ENCODE peak calls at places on chromosomes 12 and 14, in seven cellular contexts. Z is SK-N-SH, V is K562, O is HCT116, D is Panc1, C is HepG2, A is H1. T is an unnamed sample.

GRCh38 chr12:58202933-58203713 is 261.8 kb downstream of the ATP23 start:
- DNase-seq in D (no peak), Z (no peak), A (no peak), C (no peak), O (no peak), V (no peak), T (no peak)

GRCh38 chr14:103716091-103716801 is 636 bp downstream of the ZFYVE21 start:
- DNase-seq in O (no peak), A (no peak), D (no peak), Z (peak), V (peak), C (no peak), T (no peak)

GRCh38 chr12:113232232-113232615 is 11.0 kb downstream of the TPCN1 start:
- DNase-seq in A (no peak), O (no peak), Z (no peak), C (no peak), D (no peak), V (no peak), T (no peak)

GRCh38 chr14:99479903-99480855 is 480 bp downstream of the SETD3 start:
- DNase-seq in C (peak), Z (peak), A (no peak), V (peak), D (no peak), O (peak), T (no peak)

GRCh38 chr14:38238881-38239280 is 17.0 kb downstream of the CLEC14A start:
- DNase-seq in O (no peak), Z (no peak), V (no peak), A (no peak), C (no peak), D (no peak), T (no peak)

GRCh38 chr12:42625611-42626010 is 36.1 kb upstream of the PRICKLE1 start:
- DNase-seq in D (no peak), C (no peak), V (peak), O (no peak), A (no peak), Z (peak), T (no peak)

GRCh38 chr14:58669556-58670200 is 31.9 kb downstream of the DACT1 start:
- DNase-seq in A (no peak), O (no peak), Z (no peak), D (no peak), V (no peak), C (no peak), T (no peak)

GRCh38 chr14:61965030-61965745 is 203.0 kb downstream of the SNAPC1 start:
- DNase-seq in D (no peak), A (no peak), V (no peak), Z (no peak), O (no peak), C (peak), T (no peak)

GRCh38 chr14:72383869-72384268 is 451.6 kb downstream of the RGS6 start:
- DNase-seq in Z (no peak), C (no peak), D (no peak), V (no peak), O (no peak), A (no peak), T (no peak)

GRCh38 chr12:55676707-55677106 is 31.0 kb downstream of the ITGA7 start:
- DNase-seq in Z (no peak), V (no peak), C (no peak), D (no peak), O (no peak), A (no peak), T (no peak)

GRCh38 chr14:69928111-69928523 is 48.9 kb downstream of the SMOC1 start:
- DNase-seq in D (no peak), C (no peak), O (no peak), Z (no peak), V (no peak), A (no peak), T (no peak)

GRCh38 chr14:104967144-104967413 is 11.1 kb downstream of the AHNAK2 start:
- DNase-seq in D (no peak), A (no peak), V (no peak), O (no peak), Z (no peak), C (no peak), T (no peak)

GRCh38 chr14:99871771-99872170 is 78.6 kb downstream of the EML1 start:
- DNase-seq in Z (no peak), C (no peak), V (no peak), A (peak), D (no peak), O (no peak), T (no peak)

GRCh38 chr12:39660101-39660500 is 40.5 kb upstream of the ABCD2 start:
- DNase-seq in C (no peak), O (no peak), D (no peak), A (no peak), Z (no peak), V (no peak), T (no peak)

GRCh38 chr14:33839193-33840076 is 111.4 kb downstream of the EGLN3 start:
- DNase-seq in D (peak), A (no peak), O (peak), V (peak), Z (peak), C (peak), T (no peak)

GRCh38 chr14:102659797-102660196 is 67.3 kb downstream of the RCOR1 start:
- DNase-seq in Z (no peak), V (no peak), A (no peak), O (no peak), D (no peak), C (no peak), T (no peak)

GRCh38 chr12:80807640-80808288 is 91.1 kb downstream of the MYF5 start:
- DNase-seq in V (no peak), D (no peak), A (no peak), O (no peak), Z (no peak), C (peak), T (peak)

GRCh38 chr14:68938515-68939423 is 40.3 kb downstream of the ACTN1 start:
- DNase-seq in V (no peak), O (no peak), C (peak), D (no peak), A (no peak), Z (peak), T (no peak)

GRCh38 chr14:75003250-75004027 is 718 bp downstream of the EIF2B2 start:
- DNase-seq in D (no peak), A (no peak), Z (no peak), O (no peak), V (peak), C (no peak), T (no peak)

GRCh38 chr12:68106160-68106559 is 53.4 kb downstream of the IFNG start:
- DNase-seq in V (no peak), A (no peak), C (no peak), D (no peak), O (peak), Z (no peak), T (no peak)

GRCh38 chr14:71004481-71004880 is 97.2 kb downstream of the PCNX1 start:
- DNase-seq in D (no peak), V (no peak), Z (no peak), O (no peak), C (no peak), A (no peak), T (no peak)

GRCh38 chr12:104478396-104479140 is 21.8 kb downstream of the CHST11 start:
- DNase-seq in D (no peak), Z (no peak), O (no peak), C (no peak), A (no peak), V (peak), T (peak)

GRCh38 chr14:102675396-102675795 is 82.9 kb downstream of the RCOR1 start:
- DNase-seq in C (no peak), V (no peak), A (no peak), Z (no peak), D (no peak), O (no peak), T (no peak)

GRCh38 chr12:119258149-119258548 is 76.4 kb upstream of the CCDC60 start:
- DNase-seq in Z (no peak), A (no peak), D (no peak), O (no peak), C (no peak), V (no peak), T (no peak)

GRCh38 chr12:75722714-75723200 is 211.3 kb upstream of the KRR1 start:
- DNase-seq in O (peak), V (peak), Z (no peak), A (no peak), C (peak), D (no peak), T (peak)

GRCh38 chr12:62308201-62308600 is 48.0 kb downstream of the USP15 start:
- DNase-seq in O (no peak), D (no peak), V (no peak), Z (no peak), A (no peak), C (no peak), T (no peak)

GRCh38 chr12:6070472-6071257 is 53.8 kb downstream of the VWF start:
- DNase-seq in A (no peak), V (no peak), O (no peak), D (no peak), C (peak), Z (no peak), T (no peak)

GRCh38 chr14:29982993-29983392 is 55.3 kb upstream of the PRKD1 start:
- DNase-seq in A (no peak), D (no peak), C (no peak), V (no peak), Z (no peak), O (no peak), T (no peak)

GRCh38 chr12:14949631-14950030 is 11.3 kb upstream of the ERP27 start:
- DNase-seq in O (no peak), V (no peak), C (no peak), Z (no peak), D (no peak), A (no peak), T (no peak)

GRCh38 chr12:119710941-119711551 is 43.1 kb downstream of the PRKAB1 start:
- DNase-seq in C (no peak), D (no peak), O (no peak), Z (no peak), V (no peak), A (no peak), T (no peak)

GRCh38 chr12:1281683-1282366 is 290.8 kb downstream of the ERC1 start:
- DNase-seq in Z (no peak), O (no peak), V (peak), C (no peak), A (no peak), D (no peak), T (no peak)

GRCh38 chr14:59627011-59627520 is 50.5 kb upstream of the CCDC175 start:
- DNase-seq in C (no peak), V (no peak), Z (no peak), O (no peak), A (no peak), D (no peak), T (no peak)

GRCh38 chr12:104792570-104792969 is 165.5 kb downstream of the SLC41A2 start:
- DNase-seq in Z (no peak), A (no peak), O (peak), C (no peak), D (no peak), V (peak), T (no peak)

GRCh38 chr12:93048646-93049045 is 119.6 kb upstream of the EEA1 start:
- DNase-seq in C (peak), A (no peak), D (no peak), O (no peak), Z (no peak), V (no peak), T (no peak)

GRCh38 chr14:96418075-96418474 is 26.1 kb downstream of the AK7 start:
- DNase-seq in Z (no peak), C (no peak), A (no peak), D (no peak), O (no peak), V (no peak), T (no peak)

GRCh38 chr14:96423012-96423411 is 31.1 kb downstream of the AK7 start:
- DNase-seq in V (no peak), O (no peak), A (no peak), D (no peak), C (no peak), Z (no peak), T (no peak)

GRCh38 chr14:96421236-96421635 is 29.3 kb downstream of the AK7 start:
- DNase-seq in A (no peak), D (no peak), Z (no peak), C (no peak), V (peak), O (no peak), T (no peak)

GRCh38 chr14:96424104-96424989 is 32.4 kb downstream of the AK7 start:
- DNase-seq in O (peak), A (no peak), Z (peak), D (peak), C (peak), V (peak), T (peak)

GRCh38 chr14:96423446-96424103 is 31.6 kb downstream of the AK7 start:
- DNase-seq in Z (no peak), D (no peak), A (no peak), V (no peak), O (no peak), C (no peak), T (no peak)
- H3K4me3 ChIP-seq in Z (no peak), D (peak), A (no peak), V (peak), O (no peak), C (peak), T (peak)

GRCh38 chr14:24848427-24848826 is 201.5 kb downstream of the STXBP6 start:
- DNase-seq in V (no peak), A (no peak), Z (no peak), C (no peak), O (no peak), D (no peak), T (no peak)
- TF ChIP-seq SIN3A in V (no peak), A (no peak), Z (no peak), C (no peak), O (no peak), D (no peak), T (no peak)

GRCh38 chr12:114664661-114665320 is 19.2 kb downstream of the TBX3 start:
- DNase-seq in Z (no peak), O (no peak), V (no peak), A (peak), C (no peak), D (no peak), T (no peak)
- H3K4me3 ChIP-seq in Z (no peak), O (no peak), V (no peak), A (peak), C (no peak), D (no peak), T (no peak)

GRCh38 chr12:107282628-107283027 is 189.3 kb upstream of the CRY1 start:
- DNase-seq in C (no peak), V (no peak), Z (no peak), A (no peak), D (no peak), O (no peak), T (no peak)

GRCh38 chr12:107288414-107289125 is 195.2 kb upstream of the CRY1 start:
- DNase-seq in C (no peak), A (no peak), D (no peak), Z (no peak), O (no peak), V (no peak), T (no peak)

GRCh38 chr12:107283652-107284051 is 190.3 kb upstream of the CRY1 start:
- DNase-seq in D (no peak), A (no peak), Z (no peak), V (no peak), C (no peak), O (no peak), T (no peak)

GRCh38 chr12:107291018-107291417 is 197.7 kb upstream of the CRY1 start:
- DNase-seq in C (no peak), O (no peak), Z (no peak), V (no peak), A (no peak), D (no peak), T (no peak)

GRCh38 chr12:107287436-107288413 is 194.4 kb upstream of the CRY1 start:
- DNase-seq in Z (no peak), D (no peak), O (no peak), C (no peak), A (no peak), V (no peak), T (no peak)
- TF ChIP-seq SIN3A in Z (no peak), D (no peak), O (no peak), C (no peak), A (no peak), V (no peak), T (no peak)

DNA sequence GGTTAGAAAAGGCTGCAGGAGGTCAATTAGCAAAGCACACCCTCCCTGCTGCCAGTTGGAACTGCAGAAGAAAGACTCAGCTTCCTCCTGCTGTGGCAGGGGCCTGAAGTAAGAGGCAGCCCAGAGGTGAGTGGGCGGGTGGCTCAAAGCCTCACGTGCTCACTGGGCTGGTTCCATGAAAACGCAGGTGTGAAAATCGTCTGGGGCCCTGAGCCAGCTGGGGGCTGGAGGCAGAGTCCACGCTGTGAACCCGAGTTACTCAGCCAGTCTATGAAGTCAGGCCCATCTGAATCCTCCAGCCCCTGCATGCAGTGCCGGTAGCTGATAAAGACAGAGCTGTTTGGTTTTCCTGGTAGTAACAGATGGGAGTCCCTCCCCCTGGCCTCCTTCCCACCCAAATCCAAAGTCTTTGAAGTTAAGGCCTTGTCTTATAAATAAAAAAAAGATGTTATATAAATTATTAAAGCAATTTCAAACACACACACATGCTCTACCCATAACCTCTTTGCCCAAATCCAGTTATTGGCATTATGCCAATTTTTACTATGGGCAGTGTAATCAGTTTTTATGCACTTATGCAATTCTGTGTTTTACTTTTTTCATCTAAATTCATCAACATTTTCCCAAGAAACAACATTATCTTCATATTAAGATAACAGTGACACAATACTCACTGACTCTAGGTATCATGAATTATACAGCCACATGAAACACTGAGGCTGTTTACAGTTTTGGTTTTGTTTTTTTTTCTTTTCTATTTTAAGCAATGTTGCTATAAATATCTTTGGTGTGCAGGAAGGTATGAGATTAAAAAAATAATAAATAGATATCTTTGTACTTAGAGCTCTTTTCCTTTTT is 57.9 kb upstream of the PNMA1 start:
- DNase-seq in O (no peak), Z (peak), D (no peak), C (peak), A (peak), V (peak), T (peak)
- H3K4me3 ChIP-seq in O (no peak), Z (no peak), D (no peak), C (no peak), A (peak), V (no peak), T (peak)

GRCh38 chr14:23865502-23865901 is 88.1 kb upstream of the DHRS4 start:
- DNase-seq in C (no peak), A (no peak), Z (no peak), V (no peak), O (no peak), D (no peak), T (no peak)

GRCh38 chr14:23863836-23864235 is 89.7 kb upstream of the DHRS4 start:
- DNase-seq in D (no peak), A (no peak), Z (no peak), V (no peak), O (no peak), C (no peak), T (no peak)

GRCh38 chr14:23862513-23862912 is 91.1 kb upstream of the DHRS4 start:
- DNase-seq in C (no peak), O (no peak), D (no peak), Z (no peak), A (no peak), V (no peak), T (no peak)

GRCh38 chr14:23864856-23865255 is 88.7 kb upstream of the DHRS4 start:
- DNase-seq in D (no peak), C (no peak), A (no peak), Z (no peak), O (no peak), V (no peak), T (no peak)

DNA sequence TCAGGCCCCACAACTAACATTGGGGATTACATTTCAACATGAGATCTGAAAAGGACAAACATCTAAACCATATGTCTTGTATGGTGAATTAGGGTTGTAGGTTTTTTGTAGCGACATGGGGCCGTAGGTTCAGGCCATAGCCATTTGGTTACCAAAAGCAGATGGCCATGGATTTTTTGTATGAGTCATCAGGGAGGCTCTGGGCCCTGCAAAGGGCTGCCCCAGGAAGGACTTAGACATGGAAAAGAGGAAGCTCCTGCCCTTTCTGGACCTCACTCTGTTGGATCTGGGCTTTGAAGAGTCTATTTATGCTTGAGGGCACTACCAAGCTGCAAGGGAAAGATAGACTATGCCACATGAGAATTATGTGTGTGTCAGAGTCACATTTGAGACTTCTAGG is 89.3 kb upstream of the DHRS4 start:
- DNase-seq in O (no peak), C (no peak), D (no peak), A (no peak), Z (no peak), V (no peak), T (no peak)
- TF ChIP-seq SIN3A in O (no peak), C (no peak), D (no peak), A (no peak), Z (no peak), V (no peak), T (no peak)

GRCh38 chr12:102918840-102919239 is 1.8 kb upstream of the PAH start:
- DNase-seq in O (no peak), V (no peak), A (no peak), D (no peak), Z (no peak), C (no peak), T (no peak)

GRCh38 chr12:102920271-102920670 is 3.2 kb upstream of the PAH start:
- DNase-seq in Z (no peak), O (no peak), C (peak), A (no peak), D (no peak), V (no peak), T (no peak)

GRCh38 chr12:102913453-102914226 is 3.4 kb downstream of the PAH start:
- DNase-seq in D (no peak), Z (no peak), C (no peak), O (no peak), A (no peak), V (no peak), T (no peak)

GRCh38 chr12:102916252-102917025 is 605 bp downstream of the PAH start:
- DNase-seq in C (no peak), O (no peak), Z (no peak), D (no peak), V (no peak), A (no peak), T (no peak)

GRCh38 chr12:102917026-102917787 is at the start of gene PAH:
- DNase-seq in C (peak), A (peak), V (peak), O (no peak), Z (peak), D (no peak), T (no peak)
- H3K4me3 ChIP-seq in C (peak), A (peak), V (peak), O (peak), Z (peak), D (peak), T (peak)

T was measured in GM12878.